ENCODE peak calls at places on chromosomes 11 and 22, in eight cellular contexts. T is right atrium auricular region, S is fibroblast of mammary gland, F is foreskin fibroblast, P is cardiac muscle cell, J is small intestine, R is heart left ventricle, D is psoas muscle. K is an unnamed sample.

GRCh38 chr22:49961601-49962011 is 1.0 kb downstream of the PIM3 start:
- DNase-seq in D (no peak), T (no peak), J (no peak), P (peak; percentile 33), S (no peak), R (no peak), F (peak; percentile 36), K (peak; percentile 17)

GRCh38 chr22:28116261-28116673 is 197.2 kb upstream of the PITPNB start:
- DNase-seq in J (no peak), R (peak; percentile 62), F (peak; percentile 94), P (peak; percentile 90), D (peak; percentile 68), T (peak; percentile 79), S (peak; percentile 91), K (peak; percentile 15)

GRCh38 chr11:18461909-18462308 is 6.3 kb downstream of the LDHAL6A start:
- DNase-seq in F (no peak), R (no peak), S (no peak), J (no peak), D (no peak), T (no peak), P (no peak), K (no peak)

GRCh38 chr11:121389651-121390050 is 62.5 kb upstream of the SORL1 start:
- DNase-seq in D (no peak), S (no peak), F (no peak), R (peak; percentile 79), T (no peak), J (no peak), P (peak; percentile 13), K (no peak)

GRCh38 chr11:108198833-108199232 is 23.6 kb downstream of the NPAT start:
- DNase-seq in R (no peak), J (no peak), D (no peak), T (no peak), P (peak; percentile 7), S (no peak), F (no peak), K (no peak)

GRCh38 chr22:37210041-37210803 is 2.1 kb downstream of the SSTR3 start:
- DNase-seq in P (no peak), R (no peak), T (no peak), S (no peak), D (no peak), J (no peak), F (no peak), K (no peak)

GRCh38 chr11:17906436-17906835 is 106.4 kb downstream of the SERGEF start:
- DNase-seq in R (no peak), F (no peak), T (no peak), J (no peak), D (no peak), S (no peak), P (no peak), K (peak; percentile 23)

GRCh38 chr22:50051930-50052329 is 6.2 kb downstream of the TTLL8 start:
- DNase-seq in T (no peak), F (no peak), R (peak; percentile 5), J (no peak), D (no peak), P (no peak), S (no peak), K (no peak)

GRCh38 chr11:70633610-70634009 is 235.3 kb downstream of the CTTN start:
- DNase-seq in D (no peak), J (no peak), P (no peak), R (no peak), F (no peak), T (no peak), S (no peak), K (no peak)

GRCh38 chr11:28269621-28270020 is 161.4 kb downstream of the METTL15 start:
- DNase-seq in T (no peak), P (no peak), J (no peak), S (no peak), R (no peak), D (no peak), F (no peak), K (no peak)

GRCh38 chr22:21947040-21948014 is 5.3 kb downstream of the PPM1F start:
- DNase-seq in P (peak; percentile 68), F (peak; percentile 80), S (peak; percentile 63), J (no peak), R (no peak), T (no peak), D (no peak), K (no peak)

GRCh38 chr11:113148076-113148475 is 166.3 kb upstream of the TTC12 start:
- DNase-seq in F (no peak), P (no peak), T (no peak), D (no peak), R (no peak), S (no peak), J (no peak), K (peak; percentile 53)

GRCh38 chr11:127493330-127493729 is 492.8 kb upstream of the KIRREL3 start:
- DNase-seq in P (peak; percentile 0), S (no peak), T (no peak), F (no peak), R (no peak), J (no peak), D (no peak), K (peak; percentile 5)

GRCh38 chr11:86978247-86978646 is 23.1 kb upstream of the FZD4 start:
- DNase-seq in F (no peak), S (peak; percentile 79), J (no peak), T (peak; percentile 87), D (peak; percentile 65), P (peak; percentile 47), R (no peak), K (no peak)
- H3K4me3 ChIP-seq in F (no peak overlapping the region), S (no peak overlapping the region), J (no peak overlapping the region), T (no peak overlapping the region), D (no peak overlapping the region), P (no peak overlapping the region), R (no peak overlapping the region), K (no peak overlapping the region)

GRCh38 chr11:9646324-9646723 is 17.6 kb upstream of the SWAP70 start:
- DNase-seq in P (no peak), F (no peak), J (no peak), R (no peak), T (no peak), D (no peak), S (no peak), K (no peak)
- H3K4me3 ChIP-seq in P (no peak overlapping the region), F (no peak overlapping the region), J (no peak overlapping the region), R (no peak overlapping the region), T (no peak overlapping the region), D (no peak overlapping the region), S (no peak overlapping the region), K (no peak overlapping the region)

GRCh38 chr11:99693941-99694492 is 673.3 kb downstream of the CNTN5 start:
- DNase-seq in R (no peak), J (no peak), F (no peak), P (peak; percentile 83), S (peak; percentile 66), T (no peak), D (no peak), K (peak; percentile 1)
- H3K4me3 ChIP-seq in R (no peak overlapping the region), J (no peak overlapping the region), F (no peak overlapping the region), P (no peak overlapping the region), S (no peak overlapping the region), T (no peak overlapping the region), D (no peak overlapping the region), K (no peak overlapping the region)

DNA sequence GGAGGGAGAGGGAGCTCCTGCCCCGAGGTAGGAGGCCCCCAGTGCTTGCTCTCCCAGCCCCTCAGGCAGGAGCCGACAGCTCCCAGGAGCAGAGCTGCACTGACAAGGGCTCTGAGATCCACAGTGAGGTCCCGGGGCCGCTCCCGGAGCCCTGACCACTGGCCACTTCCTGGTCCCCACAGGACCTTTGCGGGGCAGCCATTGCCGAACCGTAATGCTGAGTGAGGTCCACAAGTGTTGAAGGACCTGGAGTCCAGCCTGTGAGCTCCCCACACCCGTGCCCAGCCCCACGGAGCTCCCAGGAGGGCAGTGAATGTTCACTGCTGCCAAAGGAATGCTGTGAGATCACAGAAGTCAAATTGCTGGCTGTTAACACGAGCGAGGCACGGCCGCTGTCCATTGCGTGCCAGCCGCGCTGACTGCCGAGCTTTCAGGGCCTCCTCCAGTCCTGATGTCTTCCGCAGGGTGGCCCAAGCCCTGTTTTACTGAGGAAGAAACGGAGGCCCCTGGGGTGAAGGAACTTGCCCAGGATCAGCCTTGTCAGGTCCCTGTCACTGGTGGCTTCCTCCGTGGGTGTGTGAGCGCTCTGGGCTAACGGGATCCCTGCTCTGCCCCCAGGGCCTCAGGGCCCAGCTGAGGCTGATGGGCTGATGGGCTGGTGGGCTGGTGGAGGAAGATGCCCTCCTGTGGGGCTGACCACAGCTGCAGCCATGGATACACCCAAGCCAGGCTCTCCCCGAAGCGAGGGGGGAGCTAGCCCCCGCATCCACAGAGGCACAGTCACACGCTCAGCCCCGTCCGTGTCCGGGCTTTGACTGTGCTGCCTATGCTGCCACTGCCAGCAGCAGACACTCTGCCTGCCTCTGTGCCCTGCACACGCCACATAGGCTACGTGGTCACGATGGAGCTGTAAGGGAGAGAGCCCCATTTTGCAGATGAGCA is 70.8 kb downstream of the WNT7B start:
- DNase-seq in F (peak; percentile 83), T (peak; percentile 61), D (no peak), J (no peak), S (peak; percentile 11), P (peak; percentile 72), R (peak; percentile 42), K (no peak)
- H3K4me3 ChIP-seq in F (no peak overlapping the region), T (no peak overlapping the region), D (peak overlapping the region; percentile 50), J (no peak overlapping the region), S (no peak overlapping the region), P (no peak overlapping the region), R (peak overlapping the region; percentile 28), K (peak overlapping the region; percentile 9)

GRCh38 chr11:104917259-104918112 is 19.2 kb upstream of the CASP12 start:
- DNase-seq in D (no peak), T (no peak), S (no peak), R (no peak), J (peak; percentile 20), F (peak; percentile 61), P (no peak), K (no peak)
- H3K4me3 ChIP-seq in D (peak overlapping the region; percentile 59), T (peak overlapping the region; percentile 40), S (peak overlapping the region; percentile 42), R (peak overlapping the region; percentile 56), J (peak overlapping the region; percentile 19), F (peak overlapping the region; percentile 56), P (no peak overlapping the region), K (no peak overlapping the region)

GRCh38 chr22:26674211-26675190 is 17.1 kb downstream of the MIAT start:
- DNase-seq in F (no peak), T (no peak), P (no peak), D (no peak), S (no peak), J (peak; percentile 51), R (no peak), K (no peak)
- H3K4me3 ChIP-seq in F (peak overlapping the region; percentile 82), T (no peak overlapping the region), P (peak overlapping the region; percentile 65), D (peak overlapping the region; percentile 95), S (no peak overlapping the region), J (no peak overlapping the region), R (peak overlapping the region; percentile 84), K (peak overlapping the region; percentile 70)

GRCh38 chr11:125566235-125566634 is 3.0 kb upstream of the EI24 start:
- DNase-seq in R (no peak), D (no peak), J (no peak), P (no peak), T (no peak), F (no peak), S (no peak), K (no peak)

GRCh38 chr11:125564357-125564756 is 4.9 kb upstream of the EI24 start:
- DNase-seq in R (no peak), J (no peak), T (no peak), D (no peak), F (no peak), S (no peak), P (no peak), K (no peak)

GRCh38 chr11:125562430-125562829 is 6.8 kb upstream of the EI24 start:
- DNase-seq in S (no peak), J (no peak), D (no peak), R (no peak), P (no peak), F (no peak), T (no peak), K (no peak)

GRCh38 chr11:125561924-125562323 is 7.4 kb upstream of the EI24 start:
- DNase-seq in P (no peak), D (no peak), S (no peak), F (no peak), T (no peak), J (no peak), R (no peak), K (no peak)
- H3K4me3 ChIP-seq in P (no peak overlapping the region), D (no peak overlapping the region), S (no peak overlapping the region), F (no peak overlapping the region), T (no peak overlapping the region), J (no peak overlapping the region), R (no peak overlapping the region), K (no peak overlapping the region)

K was measured in SJCRH30.